ENCODE peak calls at places on chromosomes 12 and 14, in eight cellular contexts. I is cardiac muscle cell; R is GM20000; U is D341Med; Z is EL; C is dermis blood vessel endothelial cell; M is activated CD4-positive, alpha-beta T cell treated with anti-CD3 and anti-CD28 coated beads, Interleukin-2, amount 10 ng/mL, durations not matched to agents 24 days and 14 days; B is H9. E is an unnamed sample.

GRCh38 chr14:92659765-92660561 is 88.5 kb downstream of the LGMN start:
- DNase-seq in M (no peak), B (no peak), I (peak; percentile 76), R (no peak), C (no peak), Z (no peak), U (no peak), E (no peak)

GRCh38 chr14:42508209-42508946 is 901.7 kb downstream of the LRFN5 start:
- DNase-seq in U (no peak), B (no peak), Z (no peak), C (no peak), M (no peak), R (no peak), I (no peak), E (no peak)

GRCh38 chr14:56271988-56272387 is 153.8 kb downstream of the PELI2 start:
- DNase-seq in R (no peak), U (no peak), Z (peak; percentile 57), M (no peak), I (peak; percentile 57), C (peak; percentile 89), B (no peak), E (peak; percentile 85)

GRCh38 chr12:64218597-64218996 is 3.5 kb downstream of the KICS2 start:
- DNase-seq in Z (no peak), B (no peak), I (no peak), C (no peak), M (no peak), U (no peak), R (no peak), E (no peak)

GRCh38 chr14:35405304-35405996 is 901 bp upstream of the NFKBIA start:
- DNase-seq in M (peak; percentile 71), Z (no peak), I (no peak), B (no peak), C (no peak), U (no peak), R (no peak), E (no peak)

GRCh38 chr12:10016881-10017280 is 6.5 kb downstream of the CLEC12B start:
- DNase-seq in U (no peak), M (no peak), Z (peak; percentile 34), B (no peak), C (peak; percentile 81), I (peak; percentile 13), R (no peak), E (no peak)

GRCh38 chr12:113088971-113089756 is 32.6 kb downstream of the DTX1 start:
- DNase-seq in C (no peak), M (peak; percentile 78), R (peak; percentile 66), U (no peak), B (no peak), Z (no peak), I (no peak), E (no peak)

GRCh38 chr12:57726151-57726883 is 12.2 kb downstream of the AGAP2 start:
- DNase-seq in C (peak; percentile 86), B (peak; percentile 93), Z (peak; percentile 91), U (peak; percentile 95), M (peak; percentile 71), I (peak; percentile 87), R (peak; percentile 55), E (peak; percentile 75)

GRCh38 chr14:101808020-101808641 is 46.6 kb downstream of the PPP2R5C start:
- DNase-seq in R (no peak), Z (peak; percentile 28), M (no peak), C (no peak), I (no peak), B (peak; percentile 81), U (no peak), E (no peak)

GRCh38 chr12:14396071-14396470 is 30.6 kb downstream of the ATF7IP start:
- DNase-seq in I (no peak), Z (no peak), U (no peak), B (no peak), R (peak; percentile 29), M (peak; percentile 74), C (no peak), E (no peak)

GRCh38 chr14:52031781-52032180 is 37.1 kb downstream of the NID2 start:
- DNase-seq in M (no peak), I (peak; percentile 97), R (no peak), B (no peak), U (no peak), C (no peak), Z (peak; percentile 91), E (peak; percentile 92)

GRCh38 chr14:50559990-50560928 is at the start of gene ATL1:
- DNase-seq in R (peak; percentile 69), I (peak; percentile 75), M (peak; percentile 83), B (peak; percentile 86), C (peak; percentile 58), U (peak; percentile 88), Z (peak; percentile 78), E (peak; percentile 72)

GRCh38 chr14:21317433-21317832 is 37.5 kb downstream of the RPGRIP1 start:
- DNase-seq in Z (no peak), R (peak; percentile 51), M (no peak), B (no peak), C (no peak), U (no peak), I (no peak), E (no peak)

GRCh38 chr14:91899213-91899612 is 31.9 kb upstream of the TC2N start:
- DNase-seq in Z (no peak), M (peak; percentile 69), I (no peak), C (no peak), U (no peak), B (no peak), R (no peak), E (no peak)

GRCh38 chr12:128069359-128069997 is 197.5 kb upstream of the TMEM132C start:
- DNase-seq in C (peak; percentile 59), B (peak; percentile 63), M (peak; percentile 71), I (peak; percentile 26), R (peak; percentile 32), U (peak; percentile 43), Z (peak; percentile 67), E (peak; percentile 68)

GRCh38 chr12:480831-481230 is 21.1 kb downstream of the B4GALNT3 start:
- DNase-seq in B (peak; percentile 25), U (no peak), M (no peak), R (no peak), I (peak; percentile 49), Z (no peak), C (no peak), E (peak; percentile 86)

GRCh38 chr12:55664826-55665225 is 28.1 kb downstream of the OR10P1 start:
- DNase-seq in B (no peak), R (no peak), M (no peak), Z (no peak), C (no peak), I (no peak), U (no peak), E (no peak)

GRCh38 chr12:126204326-126204725 is 1139.1 kb downstream of the AACS start:
- DNase-seq in R (no peak), U (no peak), I (no peak), Z (no peak), M (no peak), C (no peak), B (no peak), E (no peak)

GRCh38 chr12:78887008-78887407 is 22.4 kb downstream of the SYT1 start:
- DNase-seq in B (no peak), C (peak; percentile 84), M (no peak), Z (peak; percentile 75), U (no peak), R (no peak), I (peak; percentile 84), E (peak; percentile 84)

GRCh38 chr14:24741871-24742270 is 107.9 kb upstream of the GZMB start:
- DNase-seq in U (no peak), R (no peak), I (peak; percentile 8), Z (peak; percentile 62), B (no peak), M (no peak), C (no peak), E (peak; percentile 20)

GRCh38 chr12:98151984-98152383 is 363.4 kb upstream of the TMPO start:
- DNase-seq in U (no peak), I (no peak), Z (no peak), M (no peak), C (no peak), B (no peak), R (no peak), E (no peak)

E was measured in astrocyte of the spinal cord.